ENCODE peak calls at places on chromosomes 7 and 10, in six cellular contexts. H is progenitor cell of endocrine pancreas, U is lung, P is GM23338, X is nephron progenitor cell, Q is cardiac fibroblast. D is an unnamed sample.

GRCh38 chr7:70498633-70499032 is 633.3 kb upstream of the GALNT17 start:
- DNase-seq in X (no peak), H (no peak), U (no peak), P (no peak), Q (no peak), D (no peak)

GRCh38 chr10:133264455-133264854 is 12.2 kb downstream of the ADAM8 start:
- DNase-seq in P (no peak), H (no peak), X (no peak), U (no peak), Q (no peak), D (no peak)

GRCh38 chr10:5948999-5949759 is 28.2 kb downstream of the IL15RA start:
- DNase-seq in X (peak), H (no peak), Q (peak), P (peak), U (peak), D (peak)

GRCh38 chr10:68135362-68135761 is 26.1 kb downstream of the MYPN start:
- DNase-seq in H (no peak), P (no peak), U (no peak), Q (peak), X (no peak), D (no peak)

GRCh38 chr7:136114966-136115762 is 138.0 kb upstream of the MTPN start:
- DNase-seq in Q (peak), P (peak), U (no peak), X (peak), H (no peak), D (peak)

GRCh38 chr10:6229746-6230145 is 27.0 kb downstream of the PFKFB3 start:
- DNase-seq in X (no peak), U (no peak), Q (no peak), H (no peak), P (no peak), D (no peak)

GRCh38 chr10:131787961-131788360 is 112.8 kb upstream of the PPP2R2D start:
- DNase-seq in H (no peak), Q (no peak), P (no peak), X (no peak), U (no peak), D (no peak)

GRCh38 chr10:110724937-110725336 is 80.8 kb downstream of the RBM20 start:
- DNase-seq in U (no peak), Q (no peak), H (no peak), X (no peak), P (no peak), D (no peak)

GRCh38 chr10:49325916-49326783 is 27.2 kb downstream of the C10orf71 start:
- DNase-seq in Q (no peak), H (no peak), P (no peak), X (no peak), U (no peak), D (no peak)

GRCh38 chr7:100604976-100605911 is 3.1 kb downstream of the PCOLCE start:
- DNase-seq in P (peak), X (peak), Q (no peak), H (no peak), U (peak), D (peak)

GRCh38 chr7:101938115-101938514 is 120.7 kb downstream of the CUX1 start:
- DNase-seq in X (no peak), U (no peak), Q (no peak), H (no peak), P (no peak), D (no peak)

GRCh38 chr7:122260336-122260735 is 44.2 kb downstream of the FEZF1 start:
- DNase-seq in U (no peak), Q (no peak), P (no peak), H (no peak), X (no peak), D (no peak)

GRCh38 chr7:129530881-129531391 is 28.6 kb downstream of the SMKR1 start:
- DNase-seq in U (no peak), Q (peak), X (no peak), P (no peak), H (no peak), D (no peak)

GRCh38 chr7:139777304-139777890 is 401 bp downstream of the HIPK2 start:
- DNase-seq in Q (peak), U (no peak), X (peak), P (peak), H (peak), D (peak)

GRCh38 chr10:16519908-16520861 is 1.5 kb downstream of the C1QL3 start:
- DNase-seq in H (peak), P (peak), U (no peak), X (peak), Q (no peak), D (peak)

GRCh38 chr7:121831320-121831719 is 41.6 kb upstream of the PTPRZ1 start:
- DNase-seq in P (no peak), H (no peak), U (no peak), Q (no peak), X (no peak), D (no peak)

GRCh38 chr7:90298145-90299038 is 22.7 kb downstream of the FAM237B start:
- DNase-seq in Q (peak), U (no peak), P (peak), X (no peak), H (no peak), D (peak)

GRCh38 chr10:88874271-88874670 is 5.8 kb upstream of the STAMBPL1 start:
- DNase-seq in P (no peak), U (no peak), H (no peak), Q (peak), X (no peak), D (no peak)

GRCh38 chr7:35685781-35686180 is 9.2 kb downstream of the HERPUD2 start:
- DNase-seq in H (no peak), P (no peak), U (no peak), X (no peak), Q (no peak), D (no peak)

GRCh38 chr7:157021893-157022680 is 11.6 kb upstream of the MNX1 start:
- DNase-seq in U (no peak), X (no peak), P (peak), H (no peak), Q (no peak), D (no peak)

GRCh38 chr7:2785071-2785500 is 59.0 kb downstream of the GNA12 start:
- DNase-seq in X (no peak), H (no peak), U (no peak), P (no peak), Q (peak), D (peak)

GRCh38 chr7:83001362-83002040 is 161.2 kb downstream of the PCLO start:
- DNase-seq in P (no peak), X (no peak), H (no peak), Q (no peak), U (no peak), D (no peak)

GRCh38 chr7:2066251-2066919 is 166.4 kb downstream of the MAD1L1 start:
- DNase-seq in P (no peak), X (no peak), U (no peak), Q (no peak), H (no peak), D (no peak)

GRCh38 chr7:108525327-108525984 is 479 bp downstream of the PNPLA8 start:
- DNase-seq in Q (peak), P (peak), X (peak), U (peak), H (no peak), D (peak)

GRCh38 chr7:43522406-43523156 is 60.3 kb upstream of the STK17A start:
- DNase-seq in H (no peak), X (no peak), Q (peak), U (no peak), P (no peak), D (no peak)

GRCh38 chr7:43568529-43568928 is 14.4 kb upstream of the STK17A start:
- DNase-seq in U (no peak), P (no peak), X (no peak), Q (peak), H (no peak), D (no peak)

GRCh38 chr10:89263531-89263930 is 12.0 kb upstream of the LIPA start:
- DNase-seq in X (no peak), P (no peak), Q (no peak), U (no peak), H (no peak), D (no peak)

GRCh38 chr7:141700848-141701371 is 1.1 kb downstream of the DENND11 start:
- DNase-seq in P (peak), U (peak), X (peak), Q (no peak), H (no peak), D (peak)

GRCh38 chr7:78173192-78173591 is 374.6 kb downstream of the PHTF2 start:
- DNase-seq in Q (no peak), P (no peak), X (no peak), H (no peak), U (no peak), D (no peak)

GRCh38 chr7:142420554-142421362 is 162.9 kb upstream of the PRSS58 start:
- DNase-seq in U (no peak), H (no peak), Q (peak), X (peak), P (peak), D (no peak)

GRCh38 chr7:15305002-15305600 is 256.7 kb downstream of the AGMO start:
- DNase-seq in Q (peak), X (peak), H (peak), P (peak), U (no peak), D (peak)
- TF ChIP-seq CTCF in Q (peak), X (peak), H (peak), P (peak), U (peak), D (peak)

GRCh38 chr10:71611131-71611530 is 108.4 kb downstream of the C10orf105 start:
- DNase-seq in H (no peak), P (no peak), X (no peak), U (no peak), Q (no peak), D (no peak)
- TF ChIP-seq CTCF in H (no peak), P (no peak), X (no peak), U (no peak), Q (no peak), D (no peak)

GRCh38 chr10:86400705-86401587 is 34.4 kb upstream of the GRID1 start:
- DNase-seq in U (no peak), Q (peak), H (peak), P (peak), X (peak), D (peak)
- TF ChIP-seq CTCF in U (no peak), Q (peak), H (peak), P (no peak), X (no peak), D (no peak)

DNA sequence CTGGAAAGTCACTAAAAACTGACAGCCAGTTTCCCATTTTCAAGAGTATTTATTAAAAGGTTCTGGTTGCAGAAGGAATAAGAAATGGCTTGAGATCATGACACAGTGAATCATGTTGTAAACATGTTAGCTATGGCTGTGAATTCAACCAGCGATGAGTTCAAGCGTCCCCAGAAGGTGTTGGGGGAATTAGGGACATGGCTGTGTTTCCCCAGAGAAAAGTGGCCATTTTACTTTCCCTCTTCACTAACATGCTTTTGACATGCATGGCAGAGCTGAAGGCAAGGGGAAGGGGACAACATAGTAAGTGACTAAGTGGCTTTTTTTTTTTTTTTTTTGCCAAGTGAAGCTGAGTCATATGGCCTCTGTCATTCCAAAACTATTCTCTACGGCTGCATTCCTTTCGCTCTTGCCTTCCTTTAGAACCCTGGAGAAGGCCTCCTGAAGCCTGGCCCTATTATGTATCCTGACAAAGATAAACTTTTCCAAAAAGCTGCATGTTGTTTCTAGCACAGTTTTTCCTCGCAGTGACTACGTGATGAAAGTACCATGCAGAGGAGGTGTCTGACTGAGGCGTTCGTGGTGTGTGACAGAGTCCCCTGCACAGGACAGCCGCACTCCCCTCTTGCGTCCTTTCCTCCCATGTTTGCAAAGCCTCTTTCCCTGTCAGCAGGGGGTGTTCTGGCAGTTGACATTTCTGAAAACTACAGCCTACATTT is 46.9 kb downstream of the EGFR start:
- DNase-seq in X (peak), P (peak), H (no peak), U (no peak), Q (peak), D (no peak)
- TF ChIP-seq CTCF in X (no peak), P (no peak), H (no peak), U (no peak), Q (peak), D (no peak)

GRCh38 chr10:79068562-79069324 is at the start of gene ZMIZ1:
- DNase-seq in U (peak), H (peak), Q (peak), P (peak), X (peak), D (peak)
- TF ChIP-seq CTCF in U (no peak), H (peak), Q (no peak), P (peak), X (no peak), D (peak)

DNA sequence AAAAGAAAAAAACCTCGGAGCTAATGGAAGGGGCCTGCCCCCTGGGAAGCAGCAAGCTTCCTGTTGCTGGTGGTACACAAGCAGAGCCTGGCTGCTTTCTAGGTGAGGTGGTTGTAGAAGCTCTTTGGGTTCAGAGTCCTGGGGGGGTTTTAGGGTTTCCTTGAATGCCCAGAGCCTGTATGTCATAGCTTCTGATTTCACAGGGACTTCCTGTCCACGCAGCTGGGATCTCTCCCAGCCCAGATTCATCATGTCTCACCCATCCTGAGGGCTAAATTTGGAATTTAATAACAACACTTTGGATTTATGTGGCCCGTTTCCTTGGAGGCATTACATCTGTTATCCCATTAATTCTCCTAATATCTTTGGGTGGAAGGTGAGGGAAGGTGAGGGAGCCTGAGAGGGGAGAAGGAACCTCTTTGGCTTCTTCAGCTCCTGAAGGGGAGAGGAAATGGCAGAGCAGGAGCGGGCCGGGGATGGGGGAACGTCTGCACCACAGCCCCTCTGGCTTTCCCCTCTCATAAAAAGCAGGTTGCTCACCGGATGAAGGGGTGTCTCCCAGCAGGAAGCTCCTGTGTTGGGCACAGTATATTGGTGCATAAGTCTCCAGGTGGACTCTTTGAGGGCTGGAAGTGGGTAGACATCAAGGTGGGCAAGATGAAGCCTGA is 19.7 kb downstream of the RPS24 start:
- DNase-seq in Q (peak), H (no peak), U (no peak), P (no peak), X (no peak), D (no peak)
- TF ChIP-seq CTCF in Q (no peak), H (no peak), U (no peak), P (no peak), X (no peak), D (no peak)